ENCODE peak calls at places on chromosomes 7 and 10, in four cellular contexts. M, C, N and S are unnamed samples.

GRCh38 chr7:158028290-158028941 is 559.2 kb downstream of the PTPRN2 start:
- DNase-seq in M (peak; percentile 60), C (peak; percentile 67), N (peak; percentile 71), S (peak; percentile 54)

GRCh38 chr10:11673346-11674330 is 62.2 kb upstream of the USP6NL start:
- DNase-seq in M (no peak), C (no peak), N (no peak), S (no peak)

GRCh38 chr10:104574470-104575213 is 66.4 kb upstream of the SORCS3 start:
- DNase-seq in M (no peak), C (no peak), N (no peak), S (no peak)

GRCh38 chr7:30934225-30934624 is 22.6 kb downstream of the AQP1 start:
- DNase-seq in M (no peak), C (peak; percentile 31), N (peak; percentile 39), S (no peak)

GRCh38 chr7:22996470-22996869 is 17.5 kb downstream of the HYCC1 start:
- DNase-seq in M (no peak), C (no peak), N (no peak), S (no peak)

GRCh38 chr10:58666024-58666423 is 153.4 kb downstream of the BICC1 start:
- DNase-seq in M (no peak), C (no peak), N (no peak), S (peak; percentile 30)

GRCh38 chr10:86665868-86666267 is 2.4 kb upstream of the LDB3 start:
- DNase-seq in M (no peak), C (no peak), N (no peak), S (no peak)

GRCh38 chr7:75854233-75854632 is 24.6 kb upstream of the RHBDD2 start:
- DNase-seq in M (no peak), C (no peak), N (no peak), S (no peak)

GRCh38 chr10:83254698-83255097 is 884.6 kb upstream of the GHITM start:
- DNase-seq in M (no peak), C (no peak), N (no peak), S (no peak)

GRCh38 chr10:76432274-76433012 is 1001.0 kb downstream of the LRMDA start:
- DNase-seq in M (peak; percentile 80), C (no peak), N (no peak), S (no peak)

GRCh38 chr10:69847883-69848282 is 46.2 kb downstream of the COL13A1 start:
- DNase-seq in M (no peak), C (no peak), N (no peak), S (no peak)

GRCh38 chr10:132714096-132714721 is 71.7 kb downstream of the NKX6-2 start:
- DNase-seq in M (peak; percentile 67), C (no peak), N (peak; percentile 48), S (peak; percentile 37)

GRCh38 chr7:44138698-44139097 is 2.4 kb downstream of the MYL7 start:
- DNase-seq in M (no peak), C (peak; percentile 58), N (no peak), S (no peak)

GRCh38 chr10:122331615-122332446 is 42.7 kb upstream of the PLEKHA1 start:
- DNase-seq in M (no peak), C (no peak), N (no peak), S (no peak)

GRCh38 chr10:11823122-11823988 is at the start of gene PROSER2:
- DNase-seq in M (no peak), C (peak; percentile 84), N (peak; percentile 56), S (peak; percentile 82)

GRCh38 chr10:51103818-51104217 is 29.5 kb downstream of the PRKG1 start:
- DNase-seq in M (no peak), C (no peak), N (no peak), S (no peak)

GRCh38 chr10:104938031-104938430 is 296.9 kb downstream of the SORCS3 start:
- DNase-seq in M (no peak), C (no peak), N (no peak), S (no peak)

GRCh38 chr10:88091490-88092061 is 228.2 kb downstream of the PTEN start:
- DNase-seq in M (no peak), C (no peak), N (no peak), S (peak; percentile 39)

GRCh38 chr7:47438411-47439029 is 143.4 kb downstream of the TNS3 start:
- DNase-seq in M (no peak), C (no peak), N (no peak), S (no peak)

GRCh38 chr7:138665669-138666140 is 35.5 kb downstream of the SVOPL start:
- DNase-seq in M (no peak), C (no peak), N (no peak), S (no peak)

GRCh38 chr7:94394399-94395140 is at the start of gene COL1A2:
- DNase-seq in M (peak; percentile 92), C (peak; percentile 71), N (peak; percentile 56), S (peak; percentile 81)

GRCh38 chr10:119051775-119052174 is 22.3 kb downstream of the NANOS1 start:
- DNase-seq in M (no peak), C (no peak), N (no peak), S (no peak)

GRCh38 chr7:151624246-151624928 is 104.7 kb upstream of the RHEB start:
- DNase-seq in M (no peak), C (no peak), N (no peak), S (no peak)

GRCh38 chr7:108066486-108066885 is 63.5 kb upstream of the LAMB1 start:
- DNase-seq in M (no peak), C (no peak), N (no peak), S (no peak)

GRCh38 chr7:8277394-8277982 is 15.5 kb upstream of the ICA1 start:
- DNase-seq in M (no peak), C (no peak), N (no peak), S (peak; percentile 42)

GRCh38 chr10:105774351-105774750 is 1133.3 kb downstream of the SORCS3 start:
- DNase-seq in M (no peak), C (no peak), N (no peak), S (no peak)

GRCh38 chr7:36188923-36189322 is 35.9 kb downstream of the EEPD1 start:
- DNase-seq in M (no peak), C (no peak), N (no peak), S (no peak)

GRCh38 chr7:36191292-36191920 is 38.4 kb downstream of the EEPD1 start:
- DNase-seq in M (peak; percentile 30), C (no peak), N (no peak), S (no peak)

GRCh38 chr7:36190447-36191291 is 37.6 kb downstream of the EEPD1 start:
- DNase-seq in M (no peak), C (peak; percentile 70), N (no peak), S (peak; percentile 58)

GRCh38 chr7:36192050-36192824 is 39.2 kb downstream of the EEPD1 start:
- DNase-seq in M (peak; percentile 69), C (no peak), N (no peak), S (peak; percentile 29)

DNA sequence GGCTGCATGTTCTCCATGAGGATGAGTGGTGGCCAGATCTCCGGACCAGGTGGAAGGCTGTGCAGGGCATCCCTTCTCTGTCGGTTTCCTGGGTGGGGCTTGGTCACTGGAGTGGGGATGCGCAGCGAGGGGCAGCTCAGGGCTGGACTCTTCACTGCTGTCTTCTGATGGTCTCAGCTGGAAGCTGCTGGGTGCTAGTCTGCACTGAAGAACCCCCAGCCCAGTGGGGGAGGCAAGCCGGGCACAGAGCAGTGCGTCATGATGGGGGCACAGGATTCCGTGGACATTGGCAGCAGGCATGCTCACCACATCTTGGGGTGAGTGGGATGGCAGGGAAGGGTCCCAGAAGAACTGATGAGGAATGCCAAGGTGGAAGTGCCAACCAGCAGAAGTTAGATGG is 39.8 kb downstream of the EEPD1 start:
- DNase-seq in M (peak; percentile 59), C (no peak), N (no peak), S (no peak)
- H3K4me1 ChIP-seq in M (peaks cover 37% of the 10 kb centered on the region), C (peaks cover 13% of the 10 kb centered on the region), N (no peaks in the 10 kb centered on the region), S (no peaks in the 10 kb centered on the region)

GRCh38 chr7:20825555-20825954 is 38.9 kb upstream of the SP8 start:
- DNase-seq in M (no peak), C (no peak), N (no peak), S (no peak)
- H3K4me3 ChIP-seq in M (no peak overlapping the region), C (no peak overlapping the region), N (no peak overlapping the region), S (no peak overlapping the region)

DNA sequence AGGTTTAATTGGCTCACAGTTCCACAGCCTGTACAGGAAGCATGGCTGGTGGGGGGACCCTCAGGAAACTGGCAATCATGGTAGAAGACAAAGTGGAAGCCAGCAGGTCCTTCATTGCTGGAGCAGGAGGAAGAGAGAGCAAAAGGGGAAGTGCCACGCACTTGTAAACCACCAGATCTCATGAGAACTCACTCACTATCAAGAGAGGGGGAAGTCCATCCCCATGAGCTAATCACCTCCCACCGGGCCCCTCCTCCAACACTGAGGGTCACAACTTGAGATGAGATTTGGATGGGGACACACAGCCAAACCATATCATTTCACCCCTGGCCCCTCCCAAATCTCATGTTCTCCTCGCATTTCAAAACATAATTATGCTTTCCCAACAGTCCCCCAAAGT is 171.9 kb upstream of the CACNA2D1 start:
- DNase-seq in M (no peak), C (peak; percentile 68), N (no peak), S (peak; percentile 16)
- H3K4me1 ChIP-seq in M (no peaks in the 10 kb centered on the region), C (no peaks in the 10 kb centered on the region), N (no peaks in the 10 kb centered on the region), S (no peaks in the 10 kb centered on the region)

GRCh38 chr10:6138456-6138855 is 49.6 kb downstream of the RBM17 start:
- DNase-seq in M (peak; percentile 17), C (no peak), N (no peak), S (no peak)
- H3K4me3 ChIP-seq in M (no peak overlapping the region), C (no peak overlapping the region), N (no peak overlapping the region), S (no peak overlapping the region)

GRCh38 chr10:32350811-32351342 is 3.9 kb upstream of the EPC1 start:
- DNase-seq in M (no peak), C (no peak), N (no peak), S (no peak)
- H3K4me1 ChIP-seq in M (peaks cover 44% of the 10 kb centered on the region), C (peaks cover 38% of the 10 kb centered on the region), N (peaks cover 6% of the 10 kb centered on the region), S (peaks cover 43% of the 10 kb centered on the region)

DNA sequence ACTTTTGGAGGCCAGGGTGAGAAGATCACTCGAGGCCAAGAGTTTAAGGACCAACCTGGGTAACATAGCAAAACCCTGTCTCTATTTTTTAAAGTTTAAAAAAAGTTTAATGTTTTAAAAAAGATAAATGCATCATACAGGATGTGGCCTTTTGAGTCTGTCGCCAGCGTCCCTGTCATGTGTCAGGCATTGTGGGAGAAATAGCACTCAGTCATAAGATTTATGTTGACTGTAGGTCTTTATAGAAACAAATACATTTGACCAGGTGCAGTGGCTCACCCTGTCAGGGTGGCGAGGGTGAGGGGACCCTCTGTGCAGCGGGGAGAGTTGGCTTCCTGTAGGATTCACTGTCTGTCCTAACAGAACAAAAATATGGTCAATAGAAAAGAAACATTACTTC is 63.5 kb upstream of the SH2B2 start:
- DNase-seq in M (no peak), C (no peak), N (no peak), S (no peak)
- H3K4me3 ChIP-seq in M (no peak overlapping the region), C (no peak overlapping the region), N (no peak overlapping the region), S (no peak overlapping the region)

DNA sequence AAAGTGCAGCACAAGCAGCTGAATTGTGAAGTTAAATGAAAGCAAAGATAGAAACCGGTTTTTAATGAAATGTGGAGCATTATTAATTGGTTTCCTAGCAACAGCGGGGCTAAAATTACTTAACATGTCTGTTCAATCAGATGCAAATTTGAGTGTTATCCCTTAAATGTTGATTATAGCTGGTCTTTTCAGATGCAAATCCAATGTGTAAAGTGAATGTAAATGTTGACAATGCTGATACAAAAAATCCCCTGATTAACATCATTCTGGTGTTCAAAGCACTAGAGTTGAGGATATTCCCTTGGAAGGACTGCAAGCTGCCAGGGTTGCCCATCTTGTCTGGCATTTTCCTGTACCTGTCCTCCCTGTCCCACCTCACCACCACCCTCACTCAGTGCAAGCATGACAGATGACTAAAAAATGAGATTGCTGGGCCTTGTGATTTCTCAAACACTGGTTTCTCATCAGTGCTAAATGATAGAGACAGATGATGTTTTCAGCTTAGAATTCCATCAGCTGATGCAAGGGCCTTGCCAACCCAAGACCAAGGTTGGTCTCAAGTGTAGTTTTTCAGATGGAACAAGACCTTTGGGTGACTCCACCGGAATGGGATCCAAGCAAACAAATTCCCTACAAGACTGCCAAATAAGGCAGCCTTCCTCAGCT is 55.1 kb downstream of the JAZF1 start:
- DNase-seq in M (no peak), C (no peak), N (no peak), S (no peak)
- H3K4me1 ChIP-seq in M (peaks cover 59% of the 10 kb centered on the region), C (peaks cover 9% of the 10 kb centered on the region), N (no peaks in the 10 kb centered on the region), S (no peaks in the 10 kb centered on the region)